ENCODE peak calls at places on chromosome 9, in five cellular contexts. T is fibroblast of the aortic adventitia, U is A172, Z is GM19239, G is lower leg skin. Q is an unnamed sample.
A peak's percentile ranks its signal among the peaks of the same experiment; 100 is the strongest.

GRCh38 chr9:132141948-132142594 is 19.8 kb upstream of the NTNG2 start:
- DNase-seq in G (no peak), Z (no peak), T (no peak), U (peak; percentile 63), Q (no peak)

GRCh38 chr9:120783611-120784047 is 9.6 kb downstream of the FBXW2 start:
- DNase-seq in G (no peak), Z (no peak), T (peak; percentile 62), U (no peak), Q (no peak)

GRCh38 chr9:75161116-75161857 is 73.0 kb downstream of the OSTF1 start:
- DNase-seq in T (peak; percentile 62), U (no peak), G (no peak), Z (no peak), Q (no peak)

GRCh38 chr9:86434039-86434726 is 80.0 kb upstream of the TUT7 start:
- DNase-seq in T (peak; percentile 89), G (peak; percentile 62), U (peak; percentile 73), Z (peak; percentile 12), Q (peak; percentile 83)

GRCh38 chr9:80811003-80811402 is 878.3 kb downstream of the TLE1 start:
- DNase-seq in Z (no peak), T (no peak), G (no peak), U (no peak), Q (no peak)

GRCh38 chr9:104748359-104749031 is 1.0 kb downstream of the NIPSNAP3A start:
- DNase-seq in T (peak; percentile 48), Z (no peak), U (peak; percentile 48), G (no peak), Q (peak; percentile 40)

GRCh38 chr9:15482146-15482545 is 28.6 kb downstream of the PSIP1 start:
- DNase-seq in T (peak; percentile 11), Z (no peak), U (no peak), G (no peak), Q (no peak)

GRCh38 chr9:137437691-137438590 is 3.2 kb downstream of the ENTPD8 start:
- DNase-seq in Z (no peak), G (no peak), T (no peak), U (no peak), Q (no peak)

GRCh38 chr9:133514475-133515239 is 10.1 kb downstream of the MYMK start:
- DNase-seq in Z (no peak), T (peak; percentile 49), U (no peak), G (no peak), Q (no peak)

GRCh38 chr9:69785757-69786156 is 25.9 kb upstream of the PTAR1 start:
- DNase-seq in Z (no peak), G (no peak), U (peak; percentile 28), T (peak; percentile 48), Q (peak; percentile 16)

GRCh38 chr9:79763861-79764260 is 192.1 kb downstream of the TLE4 start:
- DNase-seq in Z (no peak), T (no peak), G (no peak), U (no peak), Q (no peak)

GRCh38 chr9:72524820-72525539 is 3.6 kb downstream of the TMC1 start:
- DNase-seq in U (peak; percentile 99), Z (no peak), T (peak; percentile 96), G (peak; percentile 26), Q (no peak)

GRCh38 chr9:131107760-131108159 is 11.4 kb downstream of the AIF1L start:
- DNase-seq in U (no peak), Z (no peak), G (no peak), T (no peak), Q (no peak)

GRCh38 chr9:17631396-17631795 is 52.5 kb downstream of the SH3GL2 start:
- DNase-seq in Z (no peak), G (no peak), T (no peak), U (no peak), Q (no peak)

GRCh38 chr9:96874947-96875459 is 20.7 kb upstream of the ZNF782 start:
- DNase-seq in G (no peak), Z (no peak), U (peak; percentile 63), T (no peak), Q (no peak)

GRCh38 chr9:136443087-136443486 is 3.4 kb upstream of the INPP5E start:
- DNase-seq in Z (no peak), G (no peak), T (no peak), U (no peak), Q (no peak)

GRCh38 chr9:105693435-105694275 is 686 bp upstream of the TMEM38B start:
- DNase-seq in Z (no peak), G (no peak), T (no peak), U (no peak), Q (peak; percentile 33)

GRCh38 chr9:33289501-33289900 is 815 bp upstream of the NFX1 start:
- DNase-seq in T (peak; percentile 14), G (peak; percentile 26), Z (no peak), U (no peak), Q (no peak)

GRCh38 chr9:80175286-80175906 is 603.6 kb downstream of the TLE4 start:
- DNase-seq in G (no peak), T (peak; percentile 58), U (peak; percentile 40), Z (no peak), Q (peak; percentile 68)

GRCh38 chr9:135320331-135320730 is 159.3 kb upstream of the PPP1R26 start:
- DNase-seq in G (no peak), U (no peak), T (no peak), Z (no peak), Q (no peak)

GRCh38 chr9:89358376-89358775 is 40.1 kb downstream of the SECISBP2 start:
- DNase-seq in Z (no peak), T (no peak), U (no peak), G (no peak), Q (no peak)

GRCh38 chr9:14373319-14373632 is 59.3 kb upstream of the NFIB start:
- DNase-seq in G (no peak), Z (no peak), U (no peak), T (peak; percentile 70), Q (no peak)

GRCh38 chr9:113650207-113651131 is 186.9 kb downstream of the RGS3 start:
- DNase-seq in T (no peak), Z (no peak), G (no peak), U (peak; percentile 66), Q (no peak)

GRCh38 chr9:69090140-69090750 is 54.7 kb downstream of the FXN start:
- DNase-seq in U (no peak), Z (no peak), G (no peak), T (no peak), Q (no peak)

GRCh38 chr9:80784647-80785046 is 904.7 kb downstream of the TLE1 start:
- DNase-seq in Z (no peak), G (no peak), T (no peak), U (no peak), Q (no peak)

GRCh38 chr9:21326526-21327139 is 8.6 kb downstream of the KLHL9 start:
- DNase-seq in T (peak; percentile 64), U (peak; percentile 48), G (no peak), Z (peak; percentile 12), Q (peak; percentile 39)

GRCh38 chr9:126151031-126151670 is 175.5 kb upstream of the MVB12B start:
- DNase-seq in U (no peak), G (peak; percentile 4), Z (no peak), T (peak; percentile 0), Q (no peak)

GRCh38 chr9:98357921-98358535 is 102.6 kb upstream of the TBC1D2 start:
- DNase-seq in U (no peak), Z (no peak), T (peak; percentile 50), G (no peak), Q (no peak)

GRCh38 chr9:971901-972511 is 4.4 kb upstream of the DMRT3 start:
- DNase-seq in G (no peak), Z (no peak), T (no peak), U (no peak), Q (no peak)

GRCh38 chr9:72306771-72307170 is 58.2 kb downstream of the ZFAND5 start:
- DNase-seq in Z (no peak), T (no peak), U (no peak), G (no peak), Q (no peak)